ENCODE peak calls at places on chromosomes 16 and 17, in five cellular contexts. D, E, Y, Z and X are unnamed samples.

GRCh38 chr17:45228121-45228941 is 6.6 kb downstream of the FMNL1 start:
- DNase-seq in E (no peak), Z (no peak), D (no peak), Y (peak; percentile 46), X (no peak)

GRCh38 chr17:67666710-67667109 is 51.0 kb upstream of the NOL11 start:
- DNase-seq in D (no peak), E (no peak), Y (no peak), Z (no peak), X (no peak)

GRCh38 chr16:65547799-65548446 is 426.1 kb upstream of the CDH11 start:
- DNase-seq in D (no peak), Z (peak; percentile 93), Y (no peak), E (no peak), X (no peak)

GRCh38 chr17:76384987-76385891 is 830 bp downstream of the SPHK1 start:
- DNase-seq in Y (peak; percentile 46), Z (peak; percentile 95), E (peak; percentile 31), D (peak; percentile 26), X (no peak)

GRCh38 chr17:75720656-75721462 is at the start of gene ITGB4:
- DNase-seq in Z (peak; percentile 20), D (peak; percentile 56), E (peak; percentile 91), Y (peak; percentile 78), X (no peak)

GRCh38 chr17:17137731-17138585 is 68.2 kb downstream of the PLD6 start:
- DNase-seq in D (no peak), E (peak; percentile 57), Y (no peak), Z (no peak), X (no peak)

GRCh38 chr17:38418693-38419507 is 9.4 kb upstream of the ARHGAP23 start:
- DNase-seq in D (no peak), Z (peak; percentile 42), E (no peak), Y (no peak), X (no peak)

GRCh38 chr16:19113577-19114358 is at the start of gene ITPRIPL2:
- DNase-seq in E (peak; percentile 83), Y (no peak), Z (peak; percentile 96), D (no peak), X (no peak)

GRCh38 chr17:3990391-3991127 is 26.3 kb upstream of the ATP2A3 start:
- DNase-seq in E (no peak), Z (peak; percentile 43), Y (no peak), D (no peak), X (no peak)

GRCh38 chr16:74521691-74522090 is 85.2 kb downstream of the GLG1 start:
- DNase-seq in Z (peak; percentile 83), Y (no peak), E (no peak), D (no peak), X (no peak)

GRCh38 chr16:57140866-57141668 is 44.8 kb downstream of the PSME3IP1 start:
- DNase-seq in E (no peak), Y (no peak), D (no peak), Z (no peak), X (no peak)
- H3K27ac ChIP-seq in E (no peak overlapping the region), Y (no peak overlapping the region), D (peak overlapping the region; percentile 63), Z (no peak overlapping the region), X (no peak overlapping the region)

GRCh38 chr17:61507667-61508066 is 55.4 kb downstream of the TBX4 start:
- DNase-seq in E (no peak), D (no peak), Y (no peak), Z (no peak), X (no peak)

GRCh38 chr17:61508912-61509311 is 56.7 kb downstream of the TBX4 start:
- DNase-seq in E (no peak), Z (no peak), D (no peak), Y (no peak), X (no peak)

GRCh38 chr17:61511480-61512182 is 59.4 kb downstream of the TBX4 start:
- DNase-seq in Z (peak; percentile 3), D (no peak), E (no peak), Y (no peak), X (no peak)

GRCh38 chr17:61510237-61510636 is 58.0 kb downstream of the TBX4 start:
- DNase-seq in D (no peak), Z (no peak), E (no peak), Y (no peak), X (no peak)

DNA sequence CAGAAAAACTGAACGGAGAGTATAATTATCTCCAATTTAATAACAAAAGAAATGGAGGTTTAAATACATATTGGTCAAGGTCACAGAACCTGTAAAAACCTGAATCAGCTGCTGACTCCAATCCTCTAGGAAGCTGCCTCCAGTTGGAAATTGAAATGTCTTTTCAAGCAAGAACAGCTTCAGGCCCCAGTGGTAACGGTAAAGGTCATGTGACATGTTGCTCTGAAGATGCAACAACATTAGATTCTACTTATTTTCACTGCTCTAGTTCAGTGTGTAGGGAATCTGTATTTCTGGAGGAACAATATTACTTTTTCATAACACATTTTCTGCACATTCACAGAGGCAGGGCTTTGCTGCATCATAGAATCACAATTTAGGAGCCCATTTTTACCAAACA is 58.8 kb downstream of the TBX4 start:
- DNase-seq in E (no peak), D (no peak), Z (no peak), Y (no peak), X (no peak)
- H3K27ac ChIP-seq in E (no peak overlapping the region), D (no peak overlapping the region), Z (no peak overlapping the region), Y (no peak overlapping the region), X (no peak overlapping the region)

GRCh38 chr16:1727651-1728624 is 21.9 kb downstream of the MAPK8IP3 start:
- DNase-seq in E (no peak), D (no peak), Z (no peak), Y (no peak), X (no peak)

GRCh38 chr16:1726661-1727502 is 20.9 kb downstream of the MAPK8IP3 start:
- DNase-seq in Z (no peak), E (no peak), D (no peak), Y (no peak), X (no peak)

GRCh38 chr16:1721372-1721771 is 15.4 kb downstream of the MAPK8IP3 start:
- DNase-seq in Y (no peak), D (no peak), Z (no peak), E (no peak), X (no peak)

GRCh38 chr16:1724491-1724890 is 18.5 kb downstream of the MAPK8IP3 start:
- DNase-seq in Y (no peak), E (no peak), D (no peak), Z (no peak), X (no peak)

GRCh38 chr16:1723450-1724147 is 17.6 kb downstream of the MAPK8IP3 start:
- DNase-seq in E (peak; percentile 47), Z (peak; percentile 61), D (no peak), Y (no peak), X (no peak)
- H3K27ac ChIP-seq in E (peak overlapping the region; percentile 67), Z (peak overlapping the region; percentile 59), D (peak overlapping the region; percentile 4), Y (no peak overlapping the region), X (peak overlapping the region; percentile 71)

GRCh38 chr16:4218202-4218601 is 23.7 kb downstream of the SRL start:
- DNase-seq in Y (no peak), Z (no peak), E (no peak), D (no peak), X (no peak)
- H3K27ac ChIP-seq in Y (no peak overlapping the region), Z (no peak overlapping the region), E (peak overlapping the region; percentile 62), D (no peak overlapping the region), X (no peak overlapping the region)

DNA sequence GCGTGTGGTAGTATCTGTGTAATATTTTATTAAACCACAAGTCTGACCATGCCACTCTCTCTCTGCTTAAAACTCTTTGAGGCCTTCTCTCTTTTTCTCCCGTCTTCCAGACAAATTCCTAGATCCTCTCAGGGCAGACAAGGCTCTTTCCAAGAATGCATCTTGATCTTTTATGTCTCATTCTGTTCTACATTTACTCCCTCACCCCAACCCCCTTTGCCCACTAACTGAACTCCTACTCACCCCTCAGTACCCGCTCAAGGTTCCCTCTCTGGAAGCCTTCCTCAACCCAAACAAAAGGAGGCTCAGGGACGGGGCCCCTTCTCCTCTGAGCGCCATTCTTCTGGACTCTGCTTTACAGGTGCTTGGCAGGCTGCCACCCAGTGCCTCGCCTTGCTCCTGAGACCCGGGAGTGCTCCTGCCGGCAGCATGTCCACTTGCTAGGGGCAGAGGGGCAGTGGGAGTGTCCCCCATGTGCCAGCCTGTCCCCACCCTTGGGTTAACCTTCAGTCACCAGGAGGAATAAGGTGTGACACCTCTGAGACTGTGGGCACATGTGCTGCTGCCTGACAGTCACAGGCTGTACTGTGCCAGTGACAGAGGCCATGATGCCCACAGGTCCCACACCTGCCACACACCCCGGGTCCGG is 9.2 kb downstream of the SLC13A2 start:
- DNase-seq in D (no peak), Y (no peak), E (peak; percentile 59), Z (no peak), X (no peak)
- H3K27ac ChIP-seq in D (no peak overlapping the region), Y (no peak overlapping the region), E (no peak overlapping the region), Z (no peak overlapping the region), X (no peak overlapping the region)

DNA sequence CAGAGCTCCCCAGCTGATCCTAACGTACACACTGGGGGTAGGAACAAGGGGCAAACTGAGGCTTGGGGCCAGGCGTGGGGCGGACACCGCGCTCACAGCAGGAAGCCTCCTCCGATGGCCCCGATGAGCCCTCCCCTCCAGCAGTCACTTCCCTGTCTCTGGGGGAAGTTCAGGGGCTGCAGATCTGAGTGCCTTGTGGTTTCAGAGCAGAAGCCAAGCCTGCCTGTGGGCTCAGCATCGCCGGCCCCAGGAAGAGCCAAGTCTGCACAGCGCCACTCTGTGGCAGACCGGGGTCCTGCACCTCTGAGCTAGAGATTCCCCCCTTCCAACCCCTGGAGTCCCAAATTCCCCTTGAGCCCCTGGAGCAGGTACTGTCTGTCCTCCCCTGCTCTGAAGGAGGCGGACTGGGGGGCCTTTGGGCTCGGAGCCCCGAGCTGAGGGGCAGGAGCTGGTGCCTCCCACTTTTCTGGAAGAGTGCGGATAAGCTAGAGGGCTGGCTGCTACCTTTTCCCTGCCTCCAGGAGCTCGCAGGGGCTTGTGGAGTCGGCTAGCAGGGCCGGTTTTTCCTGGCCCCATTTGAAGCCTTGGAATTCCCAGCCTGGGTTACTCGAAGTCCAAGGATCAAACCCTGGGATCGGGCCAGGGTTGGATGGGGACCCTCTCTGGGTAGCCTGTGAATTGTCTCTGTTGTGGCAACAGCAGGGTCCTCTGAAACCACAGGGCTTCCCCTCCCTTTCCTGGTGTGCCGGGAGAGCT is 2.9 kb downstream of the GSE1 start:
- DNase-seq in E (peak; percentile 79), Y (peak; percentile 88), Z (peak; percentile 83), D (peak; percentile 73), X (peak; percentile 39)
- H3K27ac ChIP-seq in E (peak overlapping the region; percentile 96), Y (peak overlapping the region; percentile 16), Z (no peak overlapping the region), D (no peak overlapping the region), X (peak overlapping the region; percentile 95)

GRCh38 chr16:27430512-27430911 is 28.5 kb downstream of the IL21R start:
- DNase-seq in Z (no peak), Y (peak; percentile 18), E (no peak), D (no peak), X (no peak)
- H3K27ac ChIP-seq in Z (no peak overlapping the region), Y (no peak overlapping the region), E (no peak overlapping the region), D (no peak overlapping the region), X (no peak overlapping the region)

GRCh38 chr16:81618661-81619060 is 160.4 kb upstream of the PLCG2 start:
- DNase-seq in D (no peak), Z (no peak), E (peak; percentile 66), Y (no peak), X (no peak)
- H3K27ac ChIP-seq in D (no peak overlapping the region), Z (no peak overlapping the region), E (peak overlapping the region; percentile 70), Y (no peak overlapping the region), X (peak overlapping the region; percentile 23)